ENCODE peak calls at places on chromosomes 1 and 21, in nine cellular contexts. B is stimulated activated CD4-positive, alpha-beta T cell treated with anti-CD3 and anti-CD28 coated beads, Interleukin-4, amount 100 ng/mL, for 24 hours; N is GM23248; S is heart left ventricle; J is left cardiac atrium; X is AG08395; H is HFF-Myc; Y is naive thymus-derived CD4-positive, alpha-beta T cell; A is DMS153. K is an unnamed sample.

GRCh38 chr1:14334336-14335176 is 263.9 kb upstream of the KAZN start:
- DNase-seq in B (no peak), N (peak), S (no peak), J (peak), X (no peak), H (no peak), Y (no peak), A (no peak), K (peak)

GRCh38 chr1:232968965-232969364 is 18.6 kb downstream of the NTPCR start:
- DNase-seq in B (no peak), N (peak), S (peak), J (no peak), X (peak), H (no peak), Y (no peak), A (no peak), K (peak)

GRCh38 chr1:202682477-202682876 is 27.8 kb downstream of the SYT2 start:
- DNase-seq in B (no peak), N (no peak), S (no peak), J (no peak), X (no peak), H (no peak), Y (no peak), A (no peak), K (no peak)

GRCh38 chr21:30083120-30083945 is 83.3 kb downstream of the CLDN17 start:
- DNase-seq in B (no peak), N (no peak), S (no peak), J (no peak), X (no peak), H (no peak), Y (no peak), A (no peak), K (no peak)

GRCh38 chr1:87712261-87712674 is 383.6 kb downstream of the LMO4 start:
- DNase-seq in B (no peak), N (peak), S (no peak), J (no peak), X (no peak), H (no peak), Y (no peak), A (no peak), K (no peak)

GRCh38 chr1:8560611-8561544 is 243.0 kb downstream of the SLC45A1 start:
- DNase-seq in B (peak), N (peak), S (no peak), J (no peak), X (peak), H (no peak), Y (peak), A (peak), K (peak)

GRCh38 chr1:45630429-45630828 is 6.6 kb upstream of the CCDC17 start:
- DNase-seq in B (no peak), N (no peak), S (no peak), J (no peak), X (no peak), H (no peak), Y (no peak), A (no peak), K (no peak)

GRCh38 chr1:223256034-223256433 is 107.9 kb downstream of the SUSD4 start:
- DNase-seq in B (no peak), N (no peak), S (no peak), J (no peak), X (no peak), H (no peak), Y (no peak), A (no peak), K (no peak)

GRCh38 chr1:22126531-22126930 is 16.4 kb downstream of the WNT4 start:
- DNase-seq in B (no peak), N (no peak), S (no peak), J (no peak), X (no peak), H (no peak), Y (no peak), A (no peak), K (no peak)

GRCh38 chr1:170668301-170668789 is 4.4 kb downstream of the PRRX1 start:
- DNase-seq in B (no peak), N (peak), S (no peak), J (no peak), X (no peak), H (no peak), Y (no peak), A (peak), K (no peak)

GRCh38 chr1:103218821-103219220 is 110.5 kb upstream of the COL11A1 start:
- DNase-seq in B (no peak), N (no peak), S (no peak), J (no peak), X (no peak), H (no peak), Y (no peak), A (no peak), K (no peak)

GRCh38 chr1:55215194-55216021 is at the start of gene USP24:
- DNase-seq in B (peak), N (peak), S (peak), J (peak), X (peak), H (no peak), Y (peak), A (peak), K (peak)

GRCh38 chr1:53043271-53043670 is 18.7 kb upstream of the PODN start:
- DNase-seq in B (no peak), N (peak), S (no peak), J (no peak), X (peak), H (peak), Y (no peak), A (no peak), K (no peak)

GRCh38 chr1:6523566-6523965 is 30.7 kb downstream of the NOL9 start:
- DNase-seq in B (no peak), N (peak), S (no peak), J (no peak), X (peak), H (no peak), Y (no peak), A (peak), K (no peak)

GRCh38 chr1:203597386-203598040 is 29.1 kb upstream of the ATP2B4 start:
- DNase-seq in B (no peak), N (peak), S (peak), J (peak), X (peak), H (no peak), Y (no peak), A (no peak), K (no peak)

GRCh38 chr1:208045410-208046252 is 134.7 kb upstream of the CD34 start:
- DNase-seq in B (no peak), N (no peak), S (no peak), J (no peak), X (no peak), H (no peak), Y (no peak), A (no peak), K (no peak)

GRCh38 chr1:154840557-154841176 is 29.4 kb downstream of the KCNN3 start:
- DNase-seq in B (no peak), N (peak), S (no peak), J (no peak), X (peak), H (no peak), Y (no peak), A (no peak), K (no peak)

GRCh38 chr1:4626560-4627319 is 27.7 kb upstream of the AJAP1 start:
- DNase-seq in B (no peak), N (no peak), S (peak), J (no peak), X (no peak), H (no peak), Y (no peak), A (no peak), K (no peak)

GRCh38 chr1:230277201-230277771 is 148.8 kb downstream of the PGBD5 start:
- DNase-seq in B (no peak), N (no peak), S (no peak), J (no peak), X (no peak), H (no peak), Y (no peak), A (peak), K (peak)

GRCh38 chr21:42460391-42461184 is 35.4 kb downstream of the RSPH1 start:
- DNase-seq in B (peak), N (no peak), S (no peak), J (no peak), X (no peak), H (no peak), Y (peak), A (peak), K (peak)

GRCh38 chr1:110600716-110601115 is 5.4 kb downstream of the KCNA2 start:
- DNase-seq in B (no peak), N (no peak), S (no peak), J (no peak), X (no peak), H (no peak), Y (no peak), A (no peak), K (no peak)

GRCh38 chr1:161905269-161905884 is 118.3 kb downstream of the OLFML2B start:
- DNase-seq in B (peak), N (peak), S (no peak), J (no peak), X (no peak), H (no peak), Y (no peak), A (no peak), K (peak)

GRCh38 chr1:40344597-40344996 is 27.5 kb upstream of the COL9A2 start:
- DNase-seq in B (no peak), N (peak), S (peak), J (peak), X (peak), H (no peak), Y (peak), A (no peak), K (no peak)

GRCh38 chr1:75672108-75672507 is 52.4 kb upstream of the ACADM start:
- DNase-seq in B (no peak), N (no peak), S (no peak), J (no peak), X (no peak), H (no peak), Y (no peak), A (no peak), K (no peak)

GRCh38 chr1:78355646-78356045 is 135.1 kb upstream of the PTGFR start:
- DNase-seq in B (no peak), N (peak), S (no peak), J (no peak), X (peak), H (no peak), Y (no peak), A (no peak), K (no peak)

GRCh38 chr1:117674521-117675400 is 68.9 kb downstream of the TENT5C start:
- DNase-seq in B (peak), N (peak), S (no peak), J (no peak), X (no peak), H (no peak), Y (peak), A (no peak), K (peak)

GRCh38 chr1:94591791-94592565 is 50.4 kb upstream of the F3 start:
- DNase-seq in B (no peak), N (no peak), S (no peak), J (no peak), X (no peak), H (no peak), Y (no peak), A (no peak), K (no peak)